ENCODE peak calls at places on chromosomes 1 and 21, in seven cellular contexts. W is neural progenitor cell; C is ovary; R is tibial artery; V is CD8-positive, alpha-beta T cell; M is fibroblast of lung; B is esophagus squamous epithelium. Q is an unnamed sample.
A peak's percentile ranks its signal among the peaks of the same experiment; 100 is the strongest.

GRCh38 chr1:110606784-110607662 is 865 bp upstream of the KCNA2 start:
- DNase-seq in V (no peak), W (peak; percentile 65), M (no peak), B (no peak), R (no peak), C (no peak), Q (no peak)

GRCh38 chr1:223402790-223403142 is 9.6 kb downstream of the CCDC185 start:
- DNase-seq in B (no peak), C (no peak), W (no peak), V (no peak), M (no peak), R (no peak), Q (no peak)

GRCh38 chr1:193663965-193664364 is 477.6 kb upstream of the B3GALT2 start:
- DNase-seq in R (no peak), C (no peak), V (no peak), M (no peak), W (no peak), B (no peak), Q (no peak)

GRCh38 chr1:94119306-94119705 is 1.6 kb downstream of the ABCA4 start:
- DNase-seq in V (no peak), W (no peak), C (no peak), B (no peak), M (no peak), R (no peak), Q (no peak)

GRCh38 chr1:165354739-165355138 is 1.8 kb downstream of the LMX1A start:
- DNase-seq in M (no peak), C (no peak), V (no peak), B (no peak), W (peak; percentile 70), R (no peak), Q (no peak)

GRCh38 chr21:33289199-33289819 is 23.1 kb downstream of the IL10RB start:
- DNase-seq in V (no peak), M (no peak), B (no peak), C (no peak), R (no peak), W (no peak), Q (no peak)

GRCh38 chr1:84525738-84526137 is 19.4 kb upstream of the GNG5 start:
- DNase-seq in R (no peak), B (no peak), W (no peak), V (no peak), M (no peak), C (no peak), Q (no peak)

GRCh38 chr1:181497870-181498269 is 14.6 kb downstream of the CACNA1E start:
- DNase-seq in R (no peak), C (no peak), B (no peak), W (no peak), M (no peak), V (no peak), Q (no peak)

GRCh38 chr1:197868751-197869501 is 33.5 kb upstream of the C1orf53 start:
- DNase-seq in M (peak; percentile 69), V (peak; percentile 30), R (no peak), C (no peak), W (peak; percentile 76), B (no peak), Q (peak; percentile 82)

GRCh38 chr1:177069489-177069888 is 95.0 kb downstream of the ASTN1 start:
- DNase-seq in W (no peak), V (no peak), M (no peak), C (no peak), B (no peak), R (no peak), Q (no peak)

GRCh38 chr21:33266784-33267135 is 593 bp downstream of the IL10RB start:
- DNase-seq in B (no peak), V (peak; percentile 48), M (no peak), R (peak; percentile 69), C (no peak), W (no peak), Q (peak; percentile 23)

GRCh38 chr1:22339237-22339636 is 112.4 kb upstream of the ZBTB40 start:
- DNase-seq in B (no peak), C (no peak), W (no peak), V (no peak), M (peak; percentile 17), R (no peak), Q (no peak)

GRCh38 chr21:38857152-38857825 is 51.6 kb downstream of the ETS2 start:
- DNase-seq in V (no peak), B (no peak), M (no peak), C (no peak), W (no peak), R (no peak), Q (peak; percentile 22)

GRCh38 chr1:15757575-15758401 is 807 bp upstream of the FBLIM1 start:
- DNase-seq in M (peak; percentile 52), V (no peak), C (no peak), W (peak; percentile 73), R (peak; percentile 84), B (no peak), Q (peak; percentile 73)

GRCh38 chr1:46288485-46289133 is 14.8 kb downstream of the LRRC41 start:
- DNase-seq in R (no peak), M (no peak), C (no peak), W (no peak), V (no peak), B (no peak), Q (no peak)

GRCh38 chr1:175906370-175906769 is 163.0 kb upstream of the TNR start:
- DNase-seq in M (no peak), R (no peak), W (peak; percentile 48), V (no peak), C (no peak), B (no peak), Q (no peak)

GRCh38 chr1:226002667-226003501 is 3.7 kb upstream of the SDE2 start:
- DNase-seq in M (no peak), B (no peak), R (peak; percentile 75), V (no peak), W (peak; percentile 91), C (no peak), Q (no peak)

GRCh38 chr21:42799516-42799915 is 79.8 kb downstream of the WDR4 start:
- DNase-seq in B (no peak), M (no peak), V (no peak), C (no peak), R (no peak), W (no peak), Q (peak; percentile 39)

GRCh38 chr21:41369915-41370839 is 8.3 kb downstream of the MX2 start:
- DNase-seq in R (peak; percentile 64), M (no peak), B (no peak), V (peak; percentile 56), C (no peak), W (no peak), Q (peak; percentile 38)

GRCh38 chr21:41368361-41369104 is 6.7 kb downstream of the MX2 start:
- DNase-seq in R (peak; percentile 39), C (no peak), B (no peak), M (no peak), W (no peak), V (no peak), Q (no peak)

GRCh38 chr21:41370840-41371697 is 9.2 kb downstream of the MX2 start:
- DNase-seq in C (no peak), W (no peak), M (no peak), V (no peak), R (peak; percentile 41), B (no peak), Q (no peak)

GRCh38 chr21:41367598-41368360 is 6.0 kb downstream of the MX2 start:
- DNase-seq in R (no peak), V (no peak), M (no peak), B (peak; percentile 6), C (no peak), W (no peak), Q (no peak)

GRCh38 chr21:41369105-41369914 is 7.5 kb downstream of the MX2 start:
- DNase-seq in C (peak; percentile 25), R (peak; percentile 66), V (peak; percentile 34), W (peak; percentile 82), M (no peak), B (no peak), Q (no peak)
- H3K4me1 ChIP-seq in C (peaks cover 2% of the 10 kb centered on the region), R (peaks cover 10% of the 10 kb centered on the region), V (peaks cover 46% of the 10 kb centered on the region), W (peaks cover 4% of the 10 kb centered on the region), M (no peaks in the 10 kb centered on the region), B (peaks cover 9% of the 10 kb centered on the region), Q (peaks cover 19% of the 10 kb centered on the region)

GRCh38 chr21:37449302-37449937 is 82.8 kb downstream of the DYRK1A start:
- DNase-seq in W (no peak), C (no peak), R (no peak), V (no peak), B (no peak), M (no peak), Q (no peak)
- H3K4me1 ChIP-seq in W (peaks cover 30% of the 10 kb centered on the region), C (peaks cover 25% of the 10 kb centered on the region), R (peaks cover 46% of the 10 kb centered on the region), V (peaks cover 39% of the 10 kb centered on the region), B (peaks cover 37% of the 10 kb centered on the region), M (peaks cover 21% of the 10 kb centered on the region), Q (no peaks in the 10 kb centered on the region)

GRCh38 chr1:59967780-59968179 is 41.2 kb upstream of the CYP2J2 start:
- DNase-seq in C (no peak), V (no peak), W (no peak), B (no peak), R (no peak), M (no peak), Q (no peak)

GRCh38 chr1:59973719-59974118 is 47.1 kb upstream of the CYP2J2 start:
- DNase-seq in V (no peak), W (no peak), M (no peak), B (no peak), C (no peak), R (no peak), Q (no peak)

GRCh38 chr1:59967141-59967697 is 40.6 kb upstream of the CYP2J2 start:
- DNase-seq in B (no peak), V (no peak), R (no peak), C (no peak), W (peak; percentile 27), M (peak; percentile 82), Q (no peak)

GRCh38 chr1:59972216-59972924 is 45.8 kb upstream of the CYP2J2 start:
- DNase-seq in M (peak; percentile 93), R (no peak), C (no peak), B (no peak), V (no peak), W (no peak), Q (no peak)

GRCh38 chr1:59971464-59971911 is 44.9 kb upstream of the CYP2J2 start:
- DNase-seq in W (peak; percentile 82), B (no peak), R (peak; percentile 81), V (peak; percentile 34), C (peak; percentile 73), M (peak; percentile 69), Q (peak; percentile 73)
- H3K4me1 ChIP-seq in W (no peaks in the 10 kb centered on the region), B (peaks cover 4% of the 10 kb centered on the region), R (peaks cover 7% of the 10 kb centered on the region), V (peaks cover 4% of the 10 kb centered on the region), C (no peaks in the 10 kb centered on the region), M (no peaks in the 10 kb centered on the region), Q (no peaks in the 10 kb centered on the region)

DNA sequence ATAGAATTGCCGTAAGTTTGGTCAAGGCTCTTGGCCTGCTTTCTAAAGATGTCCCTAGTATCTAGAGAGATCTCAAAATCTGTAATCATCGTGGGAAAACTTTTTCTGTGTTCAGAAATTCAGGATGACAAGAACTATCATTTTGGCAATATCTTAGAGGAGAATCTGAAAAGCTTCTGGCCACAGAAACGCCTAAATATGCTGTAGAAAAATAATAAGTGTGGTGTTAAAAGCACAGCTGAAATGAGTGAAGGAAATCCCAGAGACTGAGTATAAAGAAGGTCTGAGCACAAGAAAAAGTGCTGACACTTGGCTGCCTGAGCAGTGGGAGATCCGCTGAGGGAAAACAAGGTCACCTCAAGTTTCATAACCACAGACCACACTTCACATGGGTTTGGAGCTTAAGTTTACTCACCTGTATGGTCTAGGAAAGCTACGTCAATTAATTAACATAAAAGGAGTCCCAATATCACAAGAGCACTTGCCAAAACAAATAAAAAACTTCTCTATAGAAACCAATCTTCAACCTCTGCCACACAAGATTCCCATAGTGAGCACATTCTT is 235.2 kb upstream of the IRF2BP2 start:
- DNase-seq in W (no peak), R (no peak), C (no peak), M (no peak), B (no peak), V (peak; percentile 34), Q (peak; percentile 41)
- H3K4me1 ChIP-seq in W (no peaks in the 10 kb centered on the region), R (no peaks in the 10 kb centered on the region), C (no peaks in the 10 kb centered on the region), M (peaks cover 5% of the 10 kb centered on the region), B (peaks cover 9% of the 10 kb centered on the region), V (peaks cover 47% of the 10 kb centered on the region), Q (peaks cover 8% of the 10 kb centered on the region)

GRCh38 chr21:41768371-41769042 is 1.7 kb upstream of the RIPK4 start:
- DNase-seq in R (peak; percentile 75), M (peak; percentile 43), B (no peak), C (no peak), W (peak; percentile 67), V (peak; percentile 18), Q (peak; percentile 96)
- H3K4me1 ChIP-seq in R (peaks cover 11% of the 10 kb centered on the region), M (peaks cover 2% of the 10 kb centered on the region), B (peaks cover 19% of the 10 kb centered on the region), C (no peaks in the 10 kb centered on the region), W (peaks cover 44% of the 10 kb centered on the region), V (peaks cover 20% of the 10 kb centered on the region), Q (peaks cover 2% of the 10 kb centered on the region)

Q was measured in small intestine.